ENCODE peak calls at places on chromosomes 13 and 19, in nine cellular contexts. E is ovary, J is upper lobe of right lung, T is Panc1, Z is gastrocnemius medialis, V is cardiac muscle cell, G is psoas muscle, Y is tibial artery, X is left lung. W is an unnamed sample.

GRCh38 chr19:34734601-34735103 is 609 bp downstream of the ZNF181 start:
- DNase-seq in E (no peak), J (no peak), T (no peak), Z (no peak), V (no peak), G (no peak), Y (no peak), X (no peak), W (no peak)

GRCh38 chr13:110365876-110366275 is 58.8 kb downstream of the COL4A2 start:
- DNase-seq in E (no peak), J (no peak), T (no peak), Z (no peak), V (no peak), G (no peak), Y (no peak), X (no peak), W (no peak)

GRCh38 chr19:6700586-6701316 is 19.7 kb downstream of the C3 start:
- DNase-seq in E (no peak), J (peak; percentile 15), T (no peak), Z (no peak), V (no peak), G (no peak), Y (no peak), X (no peak), W (no peak)

GRCh38 chr13:42048625-42049453 is at the start of gene DGKH:
- DNase-seq in E (peak; percentile 83), J (peak; percentile 92), T (no peak), Z (peak; percentile 71), V (peak; percentile 83), G (peak; percentile 84), Y (peak; percentile 78), X (peak; percentile 89), W (peak; percentile 39)

GRCh38 chr19:58559275-58560006 is 1.0 kb upstream of the UBE2M start:
- DNase-seq in E (peak; percentile 94), J (peak; percentile 96), T (peak; percentile 78), Z (peak; percentile 92), V (peak; percentile 95), G (peak; percentile 94), Y (peak; percentile 93), X (peak; percentile 95), W (peak; percentile 43)

GRCh38 chr13:32720026-32720425 is 133.8 kb downstream of the PDS5B start:
- DNase-seq in E (no peak), J (no peak), T (no peak), Z (no peak), V (no peak), G (no peak), Y (no peak), X (no peak), W (no peak)

GRCh38 chr13:50989476-50989875 is 79.9 kb downstream of the RNASEH2B start:
- DNase-seq in E (no peak), J (no peak), T (no peak), Z (no peak), V (peak; percentile 49), G (peak; percentile 36), Y (peak; percentile 51), X (no peak), W (no peak)

GRCh38 chr13:44388427-44388826 is 14.8 kb downstream of the SERP2 start:
- DNase-seq in E (no peak), J (no peak), T (no peak), Z (no peak), V (peak; percentile 89), G (no peak), Y (no peak), X (no peak), W (no peak)

GRCh38 chr13:80814541-80814940 is 473.6 kb upstream of the SPRY2 start:
- DNase-seq in E (no peak), J (no peak), T (no peak), Z (no peak), V (no peak), G (no peak), Y (no peak), X (no peak), W (no peak)

GRCh38 chr13:44243198-44243852 is 130.3 kb upstream of the SERP2 start:
- DNase-seq in E (no peak), J (no peak), T (no peak), Z (no peak), V (peak; percentile 87), G (peak; percentile 43), Y (no peak), X (no peak), W (no peak)

GRCh38 chr13:79483302-79483701 is 2.3 kb downstream of the NDFIP2 start:
- DNase-seq in E (no peak), J (no peak), T (no peak), Z (no peak), V (no peak), G (no peak), Y (no peak), X (no peak), W (no peak)

GRCh38 chr19:43467730-43468129 is 2.3 kb upstream of the LYPD3 start:
- DNase-seq in E (no peak), J (no peak), T (no peak), Z (no peak), V (no peak), G (no peak), Y (no peak), X (no peak), W (no peak)

GRCh38 chr13:110158201-110158600 is 148.8 kb downstream of the COL4A1 start:
- DNase-seq in E (no peak), J (no peak), T (no peak), Z (no peak), V (no peak), G (no peak), Y (no peak), X (no peak), W (no peak)

GRCh38 chr13:41065098-41065497 is 3.8 kb downstream of the WBP4 start:
- DNase-seq in E (no peak), J (no peak), T (no peak), Z (no peak), V (no peak), G (no peak), Y (no peak), X (no peak), W (no peak)

GRCh38 chr19:10450853-10451609 is 30.7 kb downstream of the PDE4A start:
- DNase-seq in E (no peak), J (no peak), T (no peak), Z (no peak), V (no peak), G (no peak), Y (no peak), X (no peak), W (no peak)

GRCh38 chr13:83508905-83509304 is 373.4 kb downstream of the SLITRK1 start:
- DNase-seq in E (no peak), J (no peak), T (no peak), Z (no peak), V (no peak), G (no peak), Y (no peak), X (no peak), W (no peak)

GRCh38 chr13:113527272-113527958 is 36.9 kb upstream of the DCUN1D2 start:
- DNase-seq in E (no peak), J (no peak), T (no peak), Z (no peak), V (no peak), G (no peak), Y (no peak), X (no peak), W (no peak)

GRCh38 chr19:1508507-1508856 is 4.3 kb downstream of the ADAMTSL5 start:
- DNase-seq in E (no peak), J (no peak), T (no peak), Z (no peak), V (no peak), G (no peak), Y (no peak), X (no peak), W (no peak)

GRCh38 chr13:75458696-75459422 is 23.1 kb downstream of the TBC1D4 start:
- DNase-seq in E (no peak), J (peak; percentile 77), T (no peak), Z (peak; percentile 84), V (no peak), G (peak; percentile 35), Y (no peak), X (no peak), W (no peak)
- H3K27ac ChIP-seq in E (no peak overlapping the region), J (peak overlapping the region; percentile 27), T (no peak overlapping the region), Z (peak overlapping the region; percentile 91), V (peak overlapping the region; percentile 41), G (peak overlapping the region; percentile 92), Y (no peak overlapping the region), X (no peak overlapping the region), W (no peak overlapping the region)

GRCh38 chr19:3591876-3592613 is 6.8 kb downstream of the GIPC3 start:
- DNase-seq in E (no peak), J (no peak), T (no peak), Z (no peak), V (no peak), G (no peak), Y (no peak), X (no peak), W (no peak)

GRCh38 chr19:3590991-3591659 is 5.8 kb downstream of the GIPC3 start:
- DNase-seq in E (no peak), J (no peak), T (no peak), Z (no peak), V (no peak), G (no peak), Y (no peak), X (no peak), W (no peak)

GRCh38 chr19:3595521-3596061 is 10.3 kb downstream of the GIPC3 start:
- DNase-seq in E (no peak), J (no peak), T (no peak), Z (no peak), V (no peak), G (no peak), Y (no peak), X (no peak), W (no peak)

GRCh38 chr19:3589949-3590348 is 4.7 kb downstream of the GIPC3 start:
- DNase-seq in E (no peak), J (no peak), T (no peak), Z (no peak), V (no peak), G (no peak), Y (no peak), X (no peak), W (no peak)

GRCh38 chr19:3593156-3593555 is 7.9 kb downstream of the GIPC3 start:
- DNase-seq in E (no peak), J (no peak), T (no peak), Z (no peak), V (no peak), G (no peak), Y (no peak), X (no peak), W (no peak)
- TF ChIP-seq CTCF in E (no peak), J (no peak), T (no peak), Z (no peak), V (no peak), G (no peak), Y (no peak), X (no peak), W (no peak)

GRCh38 chr19:47779524-47780214 is 1.2 kb downstream of the SELENOW start:
- DNase-seq in E (peak; percentile 61), J (no peak), T (no peak), Z (peak; percentile 95), V (peak; percentile 94), G (peak; percentile 75), Y (peak; percentile 66), X (peak; percentile 60), W (no peak)
- H3K27ac ChIP-seq in E (peak overlapping the region; percentile 88), J (peak overlapping the region; percentile 100), T (peak overlapping the region; percentile 90), Z (peak overlapping the region; percentile 99), V (peak overlapping the region; percentile 100), G (peak overlapping the region; percentile 95), Y (peak overlapping the region; percentile 96), X (peak overlapping the region; percentile 94), W (no peak overlapping the region)

DNA sequence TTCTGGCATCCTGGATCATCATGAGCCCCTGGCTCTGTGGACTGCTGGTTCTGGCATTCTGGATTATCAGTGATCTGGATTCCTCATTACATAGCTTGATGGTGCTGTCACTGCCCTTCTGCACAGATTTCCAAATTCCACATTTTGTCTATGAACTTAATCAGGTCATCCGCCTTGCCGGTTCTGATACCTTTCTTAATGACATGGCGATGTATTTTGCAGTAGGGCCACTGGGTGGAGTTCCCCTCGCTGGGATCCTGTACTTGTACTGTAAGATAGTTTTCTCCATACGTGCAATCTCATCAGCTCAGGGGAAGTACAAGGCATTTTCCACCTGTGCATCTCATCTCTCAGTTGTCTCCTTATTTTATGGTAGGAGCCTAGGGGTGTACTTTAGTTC is 24.4 kb upstream of the OR7C2 start:
- DNase-seq in E (no peak), J (no peak), T (no peak), Z (no peak), V (no peak), G (no peak), Y (no peak), X (no peak), W (no peak)
- TF ChIP-seq CTCF in E (no peak), J (no peak), T (peak; percentile 60), Z (no peak), V (no peak), G (no peak), Y (no peak), X (no peak), W (no peak)